ENCODE peak calls at places on chromosomes 6 and 20, in four cellular contexts. X is AG09319, Q is OCI-LY7, I is ovary. C is an unnamed sample.

GRCh38 chr6:20873425-20874190 is 339.4 kb downstream of the CDKAL1 start:
- DNase-seq in X (no peak), Q (no peak), I (no peak), C (no peak)

GRCh38 chr6:13767121-13767794 is 47.1 kb downstream of the MCUR1 start:
- DNase-seq in I (peak; percentile 62), Q (no peak), X (no peak), C (peak; percentile 41)

GRCh38 chr6:52595796-52596130 is 18.9 kb upstream of the TRAM2 start:
- DNase-seq in Q (peak; percentile 88), X (no peak), I (no peak), C (no peak)

GRCh38 chr6:56671160-56671559 is 28.5 kb upstream of the DST start:
- DNase-seq in X (no peak), Q (no peak), I (no peak), C (no peak)

GRCh38 chr6:27605401-27606342 is 132.8 kb upstream of the ZNF184 start:
- DNase-seq in I (no peak), X (no peak), Q (no peak), C (no peak)

GRCh38 chr6:137827977-137828815 is 38.9 kb upstream of the TNFAIP3 start:
- DNase-seq in X (no peak), Q (no peak), I (no peak), C (no peak)

GRCh38 chr20:31687777-31688176 is 34.9 kb downstream of the BCL2L1 start:
- DNase-seq in I (no peak), Q (no peak), X (no peak), C (no peak)

GRCh38 chr20:54397292-54398155 is 77.9 kb upstream of the DOK5 start:
- DNase-seq in Q (no peak), X (no peak), I (no peak), C (no peak)

GRCh38 chr6:138372711-138373463 is 4.8 kb upstream of the SMIM28 start:
- DNase-seq in X (no peak), Q (no peak), I (no peak), C (no peak)

GRCh38 chr6:125586605-125587004 is 162.8 kb upstream of the HEY2 start:
- DNase-seq in I (no peak), X (no peak), Q (no peak), C (no peak)

GRCh38 chr6:70811788-70812187 is 144.1 kb downstream of the SMAP1 start:
- DNase-seq in Q (no peak), X (no peak), I (no peak), C (no peak)

GRCh38 chr20:38260378-38261053 is at the start of gene KIAA1755:
- DNase-seq in Q (no peak), X (no peak), I (peak; percentile 62), C (no peak)

GRCh38 chr6:166619912-166620311 is 7.1 kb downstream of the RPS6KA2 start:
- DNase-seq in Q (no peak), I (no peak), X (peak; percentile 96), C (no peak)

GRCh38 chr20:10433014-10433622 is 904 bp downstream of the MKKS start:
- DNase-seq in I (peak; percentile 38), X (no peak), Q (no peak), C (no peak)

GRCh38 chr6:138404666-138405337 is 779 bp downstream of the HEBP2 start:
- DNase-seq in I (peak; percentile 43), X (no peak), Q (peak; percentile 58), C (peak; percentile 48)

GRCh38 chr6:24882835-24883555 is 52.8 kb downstream of the RIPOR2 start:
- DNase-seq in Q (no peak), X (no peak), I (no peak), C (no peak)

GRCh38 chr6:111555041-111555440 is 50.6 kb downstream of the TRAF3IP2 start:
- DNase-seq in X (peak; percentile 52), Q (no peak), I (no peak), C (no peak)

GRCh38 chr6:25582101-25582500 is 69.9 kb upstream of the SCGN start:
- DNase-seq in X (no peak), Q (no peak), I (no peak), C (no peak)

GRCh38 chr6:18165746-18166145 is 10.5 kb downstream of the KDM1B start:
- DNase-seq in Q (no peak), I (no peak), X (no peak), C (no peak)

GRCh38 chr20:25277051-25277801 is 29.3 kb downstream of the PYGB start:
- DNase-seq in Q (no peak), X (no peak), I (peak; percentile 14), C (no peak)

GRCh38 chr6:8177721-8178120 is 75.4 kb upstream of the EEF1E1 start:
- DNase-seq in X (no peak), I (no peak), Q (no peak), C (no peak)

GRCh38 chr6:14671261-14671681 is 553.7 kb downstream of the CD83 start:
- DNase-seq in Q (no peak), X (no peak), I (peak; percentile 89), C (no peak)

GRCh38 chr6:131172237-131172636 is 37.0 kb downstream of the AKAP7 start:
- DNase-seq in Q (no peak), I (no peak), X (no peak), C (no peak)

GRCh38 chr20:25315418-25316210 is 67.7 kb downstream of the PYGB start:
- DNase-seq in I (no peak), Q (no peak), X (no peak), C (no peak)

GRCh38 chr6:16184129-16184528 is 54.3 kb upstream of the GMPR start:
- DNase-seq in I (no peak), X (no peak), Q (peak; percentile 47), C (peak; percentile 73)

C was measured in KBM-7.